ENCODE peak calls at places on chromosomes 5 and 9, in seven cellular contexts. C is GM12865, S is activated gamma-delta T cell treated with Interleukin-2 at 50 U/mL for 16 hours, D is lung, X is mesenchymal stem cell, N is RPMI7951, Z is RPMI8226. K is an unnamed sample.

GRCh38 chr9:95139121-95139520 is 178.4 kb downstream of the FANCC start:
- DNase-seq in N (no peak), X (no peak), Z (no peak), D (no peak), S (no peak), C (no peak), K (no peak)

GRCh38 chr9:115162946-115163345 is 45.0 kb upstream of the TNC start:
- DNase-seq in C (no peak), D (no peak), X (peak; percentile 69), N (no peak), S (no peak), Z (no peak), K (no peak)

GRCh38 chr9:18605763-18606162 is 131.8 kb downstream of the ADAMTSL1 start:
- DNase-seq in S (no peak), X (peak; percentile 13), Z (peak; percentile 84), D (peak; percentile 30), N (peak; percentile 56), C (peak; percentile 2), K (no peak)

GRCh38 chr5:33328842-33329241 is 111.9 kb upstream of the TARS1 start:
- DNase-seq in N (no peak), S (no peak), Z (no peak), X (no peak), D (no peak), C (no peak), K (no peak)

GRCh38 chr9:108444400-108445358 is 411.1 kb downstream of the ACTL7B start:
- DNase-seq in D (no peak), C (no peak), N (peak; percentile 85), Z (no peak), X (peak; percentile 92), S (no peak), K (peak; percentile 95)

GRCh38 chr5:134086943-134087305 is 27.6 kb upstream of the TCF7 start:
- DNase-seq in Z (no peak), C (no peak), S (peak; percentile 66), D (no peak), N (no peak), X (no peak), K (no peak)

GRCh38 chr5:98768160-98769005 is 5.1 kb upstream of the RGMB start:
- DNase-seq in D (peak; percentile 50), X (peak; percentile 78), N (peak; percentile 47), C (peak; percentile 45), Z (peak; percentile 66), S (no peak), K (no peak)

GRCh38 chr9:81626511-81626910 is 62.8 kb downstream of the TLE1 start:
- DNase-seq in X (no peak), D (no peak), N (no peak), Z (no peak), C (no peak), S (no peak), K (no peak)

GRCh38 chr5:40514986-40515385 is 164.7 kb upstream of the PTGER4 start:
- DNase-seq in X (no peak), C (no peak), D (no peak), N (no peak), Z (no peak), S (no peak), K (no peak)

GRCh38 chr5:141392429-141393198 is at the start of gene PCDHGA8:
- DNase-seq in N (no peak), D (no peak), X (no peak), Z (peak; percentile 21), C (no peak), S (no peak), K (no peak)

GRCh38 chr9:13410566-13411031 is 131.1 kb upstream of the MPDZ start:
- DNase-seq in N (peak; percentile 5), S (no peak), D (no peak), X (no peak), Z (no peak), C (no peak), K (no peak)

GRCh38 chr9:87336914-87337333 is 160.7 kb upstream of the DAPK1 start:
- DNase-seq in S (no peak), N (peak; percentile 60), D (no peak), Z (peak; percentile 22), C (peak; percentile 79), X (peak; percentile 79), K (no peak)

GRCh38 chr9:126569036-126569435 is 44.7 kb upstream of the LMX1B start:
- DNase-seq in Z (no peak), X (no peak), S (no peak), N (peak; percentile 63), D (no peak), C (no peak), K (peak; percentile 5)

GRCh38 chr5:93580387-93581100 is 475 bp downstream of the NR2F1-AS1 start:
- DNase-seq in C (no peak), S (no peak), Z (no peak), X (peak; percentile 67), D (no peak), N (peak; percentile 54), K (peak; percentile 28)

GRCh38 chr9:73426226-73426625 is 274.6 kb downstream of the ANXA1 start:
- DNase-seq in N (peak; percentile 1), X (no peak), Z (no peak), C (no peak), S (no peak), D (no peak), K (no peak)

GRCh38 chr5:83877911-83878706 is 157.5 kb upstream of the HAPLN1 start:
- DNase-seq in Z (no peak), D (no peak), X (peak; percentile 48), C (no peak), S (no peak), N (peak; percentile 1), K (no peak)

GRCh38 chr9:83245979-83246659 is 183.2 kb upstream of the RASEF start:
- DNase-seq in D (no peak), C (no peak), N (no peak), X (no peak), Z (no peak), S (no peak), K (no peak)

GRCh38 chr5:45507174-45507573 is 189.0 kb downstream of the HCN1 start:
- DNase-seq in S (no peak), D (no peak), C (no peak), Z (no peak), X (peak; percentile 55), N (peak; percentile 77), K (no peak)

GRCh38 chr9:129885018-129885669 is 49.9 kb downstream of the USP20 start:
- DNase-seq in C (peak; percentile 76), S (no peak), X (no peak), D (peak; percentile 46), Z (peak; percentile 79), N (no peak), K (no peak)

K was measured in HS-5.